ENCODE peak calls at places on chromosomes 7 and 10, in ten cellular contexts. U, G, E, M, X, F, S, L, O and Q are unnamed samples.
A peak's percentile ranks its signal among the peaks of the same experiment; 100 is the strongest.

GRCh38 chr10:79380125-79380917 is 33.1 kb downstream of the PPIF start:
- DNase-seq in U (peak; percentile 71), G (peak; percentile 71), E (no peak), M (no peak), X (no peak), F (peak; percentile 14), S (peak; percentile 82), L (no peak), O (no peak), Q (no peak)

GRCh38 chr7:5455175-5455574 is 31.5 kb upstream of the TNRC18 start:
- DNase-seq in U (no peak), G (no peak), E (no peak), M (no peak), X (no peak), F (no peak), S (no peak), L (no peak), O (no peak), Q (no peak)

GRCh38 chr10:11149499-11149898 is 131.8 kb downstream of the CELF2 start:
- DNase-seq in U (no peak), G (no peak), E (no peak), M (no peak), X (no peak), F (peak; percentile 43), S (no peak), L (no peak), O (no peak), Q (no peak)

GRCh38 chr7:131625817-131626372 is 69.5 kb upstream of the PODXL start:
- DNase-seq in U (peak; percentile 33), G (peak; percentile 31), E (no peak), M (peak; percentile 37), X (peak; percentile 96), F (no peak), S (no peak), L (peak; percentile 55), O (no peak), Q (no peak)

GRCh38 chr10:48523212-48523819 is 81.6 kb downstream of the ARHGAP22 start:
- DNase-seq in U (peak; percentile 73), G (peak; percentile 35), E (no peak), M (peak; percentile 25), X (no peak), F (no peak), S (peak; percentile 81), L (peak; percentile 14), O (peak; percentile 71), Q (no peak)

GRCh38 chr10:3636356-3637181 is 148.4 kb downstream of the KLF6 start:
- DNase-seq in U (no peak), G (no peak), E (no peak), M (no peak), X (peak; percentile 86), F (no peak), S (no peak), L (no peak), O (no peak), Q (no peak)

GRCh38 chr7:17599733-17600685 is 301.6 kb downstream of the AHR start:
- DNase-seq in U (no peak), G (no peak), E (no peak), M (peak; percentile 93), X (peak; percentile 99), F (no peak), S (no peak), L (no peak), O (no peak), Q (no peak)

GRCh38 chr7:137716061-137716460 is 130.7 kb downstream of the DGKI start:
- DNase-seq in U (no peak), G (no peak), E (no peak), M (no peak), X (no peak), F (no peak), S (no peak), L (no peak), O (no peak), Q (no peak)

GRCh38 chr7:104267701-104268368 is 60.0 kb upstream of the ORC5 start:
- DNase-seq in U (no peak), G (no peak), E (no peak), M (peak; percentile 38), X (no peak), F (no peak), S (no peak), L (no peak), O (no peak), Q (no peak)

GRCh38 chr7:149294641-149295480 is 32.9 kb downstream of the ZNF783 start:
- DNase-seq in U (no peak), G (no peak), E (no peak), M (no peak), X (no peak), F (no peak), S (no peak), L (no peak), O (no peak), Q (no peak)

GRCh38 chr7:149293338-149293737 is 31.3 kb downstream of the ZNF783 start:
- DNase-seq in U (no peak), G (no peak), E (no peak), M (no peak), X (no peak), F (no peak), S (no peak), L (no peak), O (no peak), Q (no peak)

GRCh38 chr7:149295481-149295850 is 33.5 kb downstream of the ZNF783 start:
- DNase-seq in U (no peak), G (no peak), E (no peak), M (no peak), X (no peak), F (no peak), S (no peak), L (no peak), O (no peak), Q (no peak)

GRCh38 chr7:149292101-149292823 is 30.3 kb downstream of the ZNF783 start:
- DNase-seq in U (no peak), G (no peak), E (no peak), M (no peak), X (no peak), F (no peak), S (no peak), L (no peak), O (no peak), Q (no peak)

GRCh38 chr7:149293946-149294640 is 32.1 kb downstream of the ZNF783 start:
- DNase-seq in U (no peak), G (no peak), E (no peak), M (no peak), X (no peak), F (no peak), S (no peak), L (no peak), O (no peak), Q (no peak)
- H3K27ac ChIP-seq in U (no peak overlapping the region), G (no peak overlapping the region), E (no peak overlapping the region), M (no peak overlapping the region), X (no peak overlapping the region), F (no peak overlapping the region), S (no peak overlapping the region), L (no peak overlapping the region), O (no peak overlapping the region), Q (no peak overlapping the region)

DNA sequence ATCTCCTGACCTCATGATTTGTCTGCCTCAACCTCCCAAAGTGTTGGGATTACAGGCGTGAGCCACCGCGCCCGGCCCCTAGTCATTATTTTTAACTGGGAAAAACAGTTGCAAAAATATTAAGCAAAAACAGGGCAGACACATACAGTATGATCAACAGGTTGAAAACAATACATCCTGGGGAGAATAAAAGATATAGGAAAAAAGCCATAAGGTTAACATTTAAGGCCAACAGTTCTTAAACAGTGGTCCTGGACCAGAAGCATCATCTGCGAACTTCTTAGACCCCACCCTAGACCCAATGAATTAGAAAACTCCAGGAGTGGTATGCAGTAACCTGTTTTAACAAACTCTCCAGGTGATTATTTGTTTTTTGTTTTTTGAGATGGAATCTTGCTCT is 6.5 kb downstream of the UBE2H start:
- DNase-seq in U (no peak), G (no peak), E (no peak), M (no peak), X (no peak), F (no peak), S (no peak), L (no peak), O (no peak), Q (no peak)
- H3K27ac ChIP-seq in U (no peak overlapping the region), G (no peak overlapping the region), E (no peak overlapping the region), M (peak overlapping the region; percentile 12), X (no peak overlapping the region), F (no peak overlapping the region), S (peak overlapping the region; percentile 90), L (no peak overlapping the region), O (peak overlapping the region; percentile 99), Q (no peak overlapping the region)

GRCh38 chr10:18653112-18653511 is 1.7 kb upstream of the NSUN6 start:
- DNase-seq in U (no peak), G (no peak), E (no peak), M (no peak), X (no peak), F (no peak), S (no peak), L (no peak), O (no peak), Q (no peak)

GRCh38 chr10:18650618-18651017 is 769 bp downstream of the NSUN6 start:
- DNase-seq in U (no peak), G (no peak), E (no peak), M (no peak), X (no peak), F (no peak), S (no peak), L (no peak), O (no peak), Q (no peak)

GRCh38 chr10:18647945-18648344 is 3.4 kb downstream of the NSUN6 start:
- DNase-seq in U (no peak), G (no peak), E (no peak), M (no peak), X (no peak), F (no peak), S (no peak), L (no peak), O (no peak), Q (no peak)

GRCh38 chr10:18649364-18649959 is 1.9 kb downstream of the NSUN6 start:
- DNase-seq in U (no peak), G (no peak), E (no peak), M (no peak), X (no peak), F (no peak), S (no peak), L (no peak), O (no peak), Q (no peak)

DNA sequence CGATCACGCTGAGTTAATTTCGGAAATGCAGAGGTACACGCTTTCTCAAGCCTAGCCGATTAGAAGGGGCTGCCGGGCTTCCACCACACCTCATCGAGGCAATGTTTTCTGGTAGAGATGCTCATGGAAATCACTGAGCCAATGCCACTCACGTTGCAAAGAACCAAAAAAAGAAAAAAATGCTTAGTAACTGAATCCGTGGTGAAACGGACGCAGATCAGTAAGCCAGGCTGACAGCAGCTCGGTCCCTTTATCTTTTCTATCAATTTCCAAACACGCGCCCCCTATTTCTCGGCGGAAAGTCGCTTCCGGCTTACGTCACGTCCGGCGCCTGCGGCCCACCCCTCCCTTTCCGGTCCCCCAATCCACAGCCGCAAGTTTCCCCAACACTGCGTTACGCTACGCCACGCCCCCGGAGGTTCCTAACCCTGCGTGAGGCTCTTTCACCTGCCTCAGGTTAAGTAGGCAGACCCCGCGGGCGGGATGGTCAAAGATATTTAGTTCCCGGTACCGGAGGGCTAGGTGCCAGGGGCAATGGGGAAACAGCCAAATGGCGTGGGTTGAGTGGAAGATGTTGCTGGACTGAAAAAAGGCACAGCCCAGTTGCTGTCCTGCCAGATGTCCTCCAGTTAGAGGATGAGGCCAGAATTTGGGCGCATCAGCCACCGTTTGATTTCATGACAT is at the start of gene NSUN6:
- DNase-seq in U (peak; percentile 91), G (peak; percentile 95), E (no peak), M (peak; percentile 76), X (peak; percentile 71), F (peak; percentile 94), S (peak; percentile 93), L (peak; percentile 77), O (peak; percentile 95), Q (peak; percentile 87)
- H3K27ac ChIP-seq in U (peak within 1 kb of the TSS; percentile 80), G (peak within 1 kb of the TSS; percentile 92), E (peak within 1 kb of the TSS; percentile 85), M (peak within 1 kb of the TSS; percentile 78), X (peak within 1 kb of the TSS; percentile 66), F (peak within 1 kb of the TSS; percentile 90), S (peak within 1 kb of the TSS; percentile 84), L (peak within 1 kb of the TSS; percentile 55), O (peak within 1 kb of the TSS; percentile 94), Q (peak within 1 kb of the TSS; percentile 74)

GRCh38 chr7:43906327-43907010 is at the start of gene URGCP:
- DNase-seq in U (peak; percentile 52), G (peak; percentile 70), E (no peak), M (peak; percentile 65), X (peak; percentile 56), F (peak; percentile 35), S (peak; percentile 71), L (no peak), O (peak; percentile 39), Q (no peak)
- H3K27ac ChIP-seq in U (peak within 1 kb of the TSS; percentile 95), G (peak within 1 kb of the TSS; percentile 90), E (peak within 1 kb of the TSS; percentile 74), M (peak within 1 kb of the TSS; percentile 85), X (peak within 1 kb of the TSS; percentile 77), F (peak within 1 kb of the TSS; percentile 97), S (peak within 1 kb of the TSS; percentile 82), L (no peak within 1 kb of the TSS), O (peak within 1 kb of the TSS; percentile 87), Q (no peak within 1 kb of the TSS)